ENCODE peak calls at places on chromosomes 5 and 9, in six cellular contexts. One of them, this sample, is unnamed.

GRCh38 chr9:121222524-121223171 is 21.0 kb upstream of the RAB14 start:
- DNase-seq in AG20443: peak
- DNase-seq in AG08396: no peak
- DNase-seq in epithelial cell of esophagus: peak
- DNase-seq in psoas muscle: no peak
- DNase-seq in AG04450: no peak
- DNase-seq in this sample: no peak

GRCh38 chr9:16030513-16031185 is 477.8 kb downstream of the CCDC171 start:
- DNase-seq in AG20443: peak
- DNase-seq in AG08396: peak
- DNase-seq in epithelial cell of esophagus: peak
- DNase-seq in AG04450: peak
- DNase-seq in psoas muscle: no peak
- DNase-seq in this sample: peak

GRCh38 chr5:138753794-138754698 is 821 bp downstream of the CTNNA1 start:
- DNase-seq in AG08396: peak
- DNase-seq in epithelial cell of esophagus: peak
- DNase-seq in AG04450: no peak
- DNase-seq in psoas muscle: peak
- DNase-seq in AG20443: peak
- DNase-seq in this sample: peak

GRCh38 chr5:143140492-143141231 is 262.8 kb downstream of the NR3C1 start:
- DNase-seq in psoas muscle: no peak
- DNase-seq in AG20443: no peak
- DNase-seq in AG08396: no peak
- DNase-seq in AG04450: no peak
- DNase-seq in epithelial cell of esophagus: peak
- DNase-seq in this sample: no peak

GRCh38 chr5:74538206-74538661 is 102.3 kb downstream of the ENC1 start:
- DNase-seq in epithelial cell of esophagus: peak
- DNase-seq in AG08396: peak
- DNase-seq in psoas muscle: peak
- DNase-seq in AG04450: peak
- DNase-seq in AG20443: peak
- DNase-seq in this sample: peak

GRCh38 chr5:66810747-66811355 is 214.7 kb downstream of the MAST4 start:
- DNase-seq in psoas muscle: no peak
- DNase-seq in epithelial cell of esophagus: no peak
- DNase-seq in AG04450: no peak
- DNase-seq in AG20443: no peak
- DNase-seq in AG08396: no peak
- DNase-seq in this sample: no peak

GRCh38 chr9:129644365-129644764 is 2.4 kb upstream of the ASB6 start:
- DNase-seq in AG08396: no peak
- DNase-seq in epithelial cell of esophagus: peak
- DNase-seq in psoas muscle: no peak
- DNase-seq in AG20443: no peak
- DNase-seq in AG04450: no peak
- DNase-seq in this sample: no peak

GRCh38 chr5:71892641-71893340 is 173.7 kb downstream of the CARTPT start:
- DNase-seq in AG20443: no peak
- DNase-seq in epithelial cell of esophagus: no peak
- DNase-seq in AG08396: no peak
- DNase-seq in psoas muscle: no peak
- DNase-seq in AG04450: no peak
- DNase-seq in this sample: no peak

GRCh38 chr9:128887914-128888350 is 6.0 kb downstream of the LRRC8A start:
- DNase-seq in AG08396: no peak
- DNase-seq in AG04450: no peak
- DNase-seq in epithelial cell of esophagus: no peak
- DNase-seq in AG20443: no peak
- DNase-seq in psoas muscle: no peak
- DNase-seq in this sample: peak

GRCh38 chr9:129500166-129500862 is 120.6 kb downstream of the C9orf50 start:
- DNase-seq in AG08396: no peak
- DNase-seq in epithelial cell of esophagus: no peak
- DNase-seq in AG20443: no peak
- DNase-seq in AG04450: no peak
- DNase-seq in psoas muscle: no peak
- DNase-seq in this sample: no peak

GRCh38 chr5:74112372-74112875 is 486.4 kb downstream of the ARHGEF28 start:
- DNase-seq in psoas muscle: no peak
- DNase-seq in AG08396: no peak
- DNase-seq in AG20443: no peak
- DNase-seq in epithelial cell of esophagus: no peak
- DNase-seq in AG04450: no peak
- DNase-seq in this sample: no peak

GRCh38 chr9:109302606-109303005 is 18.3 kb downstream of the EPB41L4B start:
- DNase-seq in AG04450: no peak
- DNase-seq in AG20443: no peak
- DNase-seq in epithelial cell of esophagus: no peak
- DNase-seq in psoas muscle: no peak
- DNase-seq in AG08396: no peak
- DNase-seq in this sample: no peak

GRCh38 chr9:33297455-33297854 is 7.1 kb downstream of the NFX1 start:
- DNase-seq in psoas muscle: peak
- DNase-seq in AG20443: no peak
- DNase-seq in AG08396: no peak
- DNase-seq in AG04450: no peak
- DNase-seq in epithelial cell of esophagus: peak
- DNase-seq in this sample: no peak

GRCh38 chr9:4382722-4383317 is 83.0 kb upstream of the GLIS3 start:
- DNase-seq in AG08396: peak
- DNase-seq in AG20443: peak
- DNase-seq in psoas muscle: no peak
- DNase-seq in epithelial cell of esophagus: peak
- DNase-seq in AG04450: no peak
- DNase-seq in this sample: no peak

GRCh38 chr9:130933114-130934046 is 5.7 kb downstream of the FIBCD1 start:
- DNase-seq in AG08396: peak
- DNase-seq in AG04450: no peak
- DNase-seq in psoas muscle: no peak
- DNase-seq in AG20443: peak
- DNase-seq in epithelial cell of esophagus: peak
- DNase-seq in this sample: no peak

GRCh38 chr9:131525643-131526565 is 5.2 kb downstream of the UCK1 start:
- DNase-seq in AG04450: no peak
- DNase-seq in AG08396: no peak
- DNase-seq in AG20443: no peak
- DNase-seq in epithelial cell of esophagus: no peak
- DNase-seq in psoas muscle: no peak
- DNase-seq in this sample: no peak

GRCh38 chr9:104091708-104092107 is 2.4 kb upstream of the SMC2 start:
- DNase-seq in psoas muscle: no peak
- DNase-seq in epithelial cell of esophagus: no peak
- DNase-seq in AG08396: peak
- DNase-seq in AG04450: peak
- DNase-seq in AG20443: no peak
- DNase-seq in this sample: peak

GRCh38 chr5:150162142-150162513 is 4.5 kb upstream of the CDX1 start:
- DNase-seq in AG20443: no peak
- DNase-seq in AG08396: no peak
- DNase-seq in psoas muscle: no peak
- DNase-seq in epithelial cell of esophagus: no peak
- DNase-seq in AG04450: no peak
- DNase-seq in this sample: no peak

GRCh38 chr9:15873573-15874177 is 320.8 kb downstream of the CCDC171 start:
- DNase-seq in AG04450: peak
- DNase-seq in psoas muscle: no peak
- DNase-seq in AG20443: peak
- DNase-seq in AG08396: peak
- DNase-seq in epithelial cell of esophagus: peak
- DNase-seq in this sample: no peak

GRCh38 chr5:137699291-137700281 is 36.3 kb downstream of the KLHL3 start:
- DNase-seq in AG20443: no peak
- DNase-seq in AG08396: no peak
- DNase-seq in psoas muscle: no peak
- DNase-seq in AG04450: no peak
- DNase-seq in epithelial cell of esophagus: no peak
- DNase-seq in this sample: no peak

GRCh38 chr9:99377790-99378775 is 156.0 kb downstream of the SEC61B start:
- DNase-seq in AG08396: peak
- DNase-seq in psoas muscle: no peak
- DNase-seq in epithelial cell of esophagus: no peak
- DNase-seq in AG04450: no peak
- DNase-seq in AG20443: peak
- DNase-seq in this sample: no peak

GRCh38 chr9:127693143-127693542 is 13.6 kb upstream of the CFAP157 start:
- DNase-seq in psoas muscle: no peak
- DNase-seq in AG08396: no peak
- DNase-seq in epithelial cell of esophagus: no peak
- DNase-seq in AG20443: no peak
- DNase-seq in AG04450: no peak
- DNase-seq in this sample: no peak

GRCh38 chr9:74765572-74765971 is 122.1 kb downstream of the TRPM6 start:
- DNase-seq in psoas muscle: no peak
- DNase-seq in AG04450: no peak
- DNase-seq in epithelial cell of esophagus: no peak
- DNase-seq in AG20443: no peak
- DNase-seq in AG08396: no peak
- DNase-seq in this sample: no peak

GRCh38 chr5:178430187-178431062 is 159.8 kb downstream of the COL23A1 start:
- DNase-seq in psoas muscle: no peak
- DNase-seq in AG08396: no peak
- DNase-seq in epithelial cell of esophagus: no peak
- DNase-seq in AG20443: no peak
- DNase-seq in AG04450: no peak
- DNase-seq in this sample: no peak

GRCh38 chr5:38845555-38846378 is at the start of gene OSMR:
- DNase-seq in AG20443: peak
- DNase-seq in AG08396: peak
- DNase-seq in epithelial cell of esophagus: peak
- DNase-seq in AG04450: peak
- DNase-seq in psoas muscle: peak
- DNase-seq in this sample: peak

GRCh38 chr9:37218800-37219425 is 98.5 kb downstream of the ZCCHC7 start:
- DNase-seq in AG20443: no peak
- DNase-seq in psoas muscle: no peak
- DNase-seq in epithelial cell of esophagus: no peak
- DNase-seq in AG08396: no peak
- DNase-seq in AG04450: no peak
- DNase-seq in this sample: no peak

GRCh38 chr5:115333164-115333563 is 36.7 kb upstream of the CCDC112 start:
- DNase-seq in AG08396: no peak
- DNase-seq in psoas muscle: no peak
- DNase-seq in epithelial cell of esophagus: no peak
- DNase-seq in AG04450: no peak
- DNase-seq in AG20443: no peak
- DNase-seq in this sample: no peak

GRCh38 chr5:123132330-123132729 is 43.3 kb downstream of the PRDM6 start:
- DNase-seq in epithelial cell of esophagus: no peak
- DNase-seq in AG04450: no peak
- DNase-seq in AG08396: no peak
- DNase-seq in psoas muscle: no peak
- DNase-seq in AG20443: no peak
- DNase-seq in this sample: no peak

GRCh38 chr9:35687306-35687705 is 2.4 kb downstream of the TPM2 start:
- DNase-seq in AG08396: no peak
- DNase-seq in epithelial cell of esophagus: no peak
- DNase-seq in AG20443: no peak
- DNase-seq in psoas muscle: no peak
- DNase-seq in AG04450: no peak
- DNase-seq in this sample: no peak

GRCh38 chr5:40483316-40483715 is 196.4 kb upstream of the PTGER4 start:
- DNase-seq in AG20443: no peak
- DNase-seq in epithelial cell of esophagus: no peak
- DNase-seq in AG08396: no peak
- DNase-seq in AG04450: no peak
- DNase-seq in psoas muscle: no peak
- DNase-seq in this sample: no peak

GRCh38 chr9:81473708-81474107 is 215.6 kb downstream of the TLE1 start:
- DNase-seq in psoas muscle: no peak
- DNase-seq in AG08396: no peak
- DNase-seq in AG20443: no peak
- DNase-seq in epithelial cell of esophagus: peak
- DNase-seq in AG04450: no peak
- DNase-seq in this sample: no peak

GRCh38 chr5:174120436-174120835 is 74.9 kb downstream of the NSG2 start:
- DNase-seq in psoas muscle: no peak
- DNase-seq in epithelial cell of esophagus: no peak
- DNase-seq in AG08396: no peak
- DNase-seq in AG20443: no peak
- DNase-seq in AG04450: no peak
- DNase-seq in this sample: no peak

GRCh38 chr5:172148381-172148780 is 39.6 kb downstream of the STK10 start:
- DNase-seq in AG20443: no peak
- DNase-seq in AG04450: no peak
- DNase-seq in epithelial cell of esophagus: no peak
- DNase-seq in psoas muscle: no peak
- DNase-seq in AG08396: no peak
- DNase-seq in this sample: no peak

This sample was measured in MG63.